ENCODE peak calls at places on chromosomes 1 and 21, in four cellular contexts. V is A549, E is GM12891, X is uterus. H is an unnamed sample.

GRCh38 chr1:117651616-117652015 is 45.8 kb downstream of the TENT5C start:
- DNase-seq in V (no peak), E (no peak), X (no peak), H (no peak)

GRCh38 chr21:37878946-37879660 is 37.2 kb downstream of the KCNJ6 start:
- DNase-seq in V (peak; percentile 28), E (no peak), X (no peak), H (peak; percentile 21)

GRCh38 chr1:13945856-13946255 is 245.9 kb downstream of the PRDM2 start:
- DNase-seq in V (no peak), E (no peak), X (no peak), H (no peak)

GRCh38 chr1:181918893-181919728 is 142.4 kb downstream of the ZNF648 start:
- DNase-seq in V (no peak), E (no peak), X (no peak), H (no peak)

GRCh38 chr1:19429611-19430010 is 55.7 kb downstream of the CAPZB start:
- DNase-seq in V (no peak), E (no peak), X (no peak), H (no peak)

GRCh38 chr1:171310661-171311087 is 3.3 kb upstream of the FMO4 start:
- DNase-seq in V (no peak), E (no peak), X (no peak), H (no peak)

GRCh38 chr21:28066051-28066450 is 926.6 kb downstream of the LTN1 start:
- DNase-seq in V (no peak), E (no peak), X (no peak), H (no peak)

GRCh38 chr1:179926494-179927205 is 28.0 kb upstream of the CEP350 start:
- DNase-seq in V (no peak), E (no peak), X (no peak), H (no peak)

GRCh38 chr1:82091729-82092128 is 291.0 kb downstream of the ADGRL2 start:
- DNase-seq in V (no peak), E (no peak), X (no peak), H (no peak)

GRCh38 chr1:36174716-36175115 is 18.8 kb downstream of the MAP7D1 start:
- DNase-seq in V (no peak), E (no peak), X (no peak), H (no peak)

GRCh38 chr1:204341380-204341779 is 18.3 kb downstream of the PLEKHA6 start:
- DNase-seq in V (no peak), E (no peak), X (no peak), H (no peak)

GRCh38 chr1:9927259-9927658 is 15.9 kb downstream of the LZIC start:
- DNase-seq in V (no peak), E (no peak), X (no peak), H (no peak)

GRCh38 chr1:24203404-24203803 is 16.3 kb upstream of the IFNLR1 start:
- DNase-seq in V (no peak), E (peak; percentile 52), X (no peak), H (no peak)

GRCh38 chr1:206890125-206890637 is 7.1 kb upstream of the IL24 start:
- DNase-seq in V (no peak), E (no peak), X (no peak), H (no peak)

GRCh38 chr1:42737257-42737656 is 2.8 kb downstream of the CLDN19 start:
- DNase-seq in V (no peak), E (no peak), X (no peak), H (no peak)

GRCh38 chr1:58013237-58013636 is 533.3 kb downstream of the OMA1 start:
- DNase-seq in V (no peak), E (no peak), X (no peak), H (no peak)

GRCh38 chr1:85078903-85079302 is 30.6 kb upstream of the MCOLN3 start:
- DNase-seq in V (no peak), E (no peak), X (no peak), H (no peak)

DNA sequence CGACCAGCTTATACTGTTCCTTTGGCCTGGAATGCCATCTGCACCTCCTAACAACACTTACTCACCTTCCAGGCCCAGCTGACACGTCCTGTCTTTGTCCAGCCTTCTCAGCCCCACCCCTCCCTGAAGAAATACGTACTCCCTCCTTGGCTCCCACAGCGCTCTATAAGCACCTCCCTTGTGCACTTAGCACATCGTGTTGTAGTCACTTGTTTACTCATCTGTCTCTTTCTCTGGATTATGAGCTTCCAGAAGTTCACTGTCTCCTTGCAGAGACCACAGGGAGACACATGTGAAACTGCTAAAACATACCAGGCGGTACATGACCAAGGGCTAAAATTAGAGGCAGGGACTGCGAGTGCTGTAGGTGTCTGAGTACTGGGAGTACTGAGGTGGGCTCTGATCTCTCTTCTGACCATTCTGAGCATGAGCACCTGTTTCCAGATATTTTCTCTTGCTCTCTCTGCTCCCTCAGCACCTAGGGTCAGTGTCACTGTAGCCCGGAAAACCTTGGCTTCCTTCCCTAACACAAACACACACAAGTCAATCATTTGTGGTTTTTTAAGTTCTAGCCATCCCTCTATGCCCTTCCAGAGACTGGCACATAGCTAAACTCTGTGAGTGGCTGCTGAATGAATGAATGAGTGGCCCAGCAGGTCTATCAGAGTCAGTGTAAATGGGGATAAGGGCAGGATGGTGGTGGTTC is 5.1 kb downstream of the DCST1 start:
- DNase-seq in V (no peak), E (no peak), X (no peak), H (no peak)
- TF ChIP-seq POLR2A in V (no peak), E (no peak), X (no peak), H (no peak)

GRCh38 chr1:45010855-45011811 is at the start of gene HECTD3:
- DNase-seq in V (peak; percentile 71), E (peak; percentile 77), X (peak; percentile 78), H (peak; percentile 68)
- TF ChIP-seq POLR2A in V (peak; percentile 51), E (peak; percentile 50), X (peak; percentile 48), H (peak; percentile 65)

DNA sequence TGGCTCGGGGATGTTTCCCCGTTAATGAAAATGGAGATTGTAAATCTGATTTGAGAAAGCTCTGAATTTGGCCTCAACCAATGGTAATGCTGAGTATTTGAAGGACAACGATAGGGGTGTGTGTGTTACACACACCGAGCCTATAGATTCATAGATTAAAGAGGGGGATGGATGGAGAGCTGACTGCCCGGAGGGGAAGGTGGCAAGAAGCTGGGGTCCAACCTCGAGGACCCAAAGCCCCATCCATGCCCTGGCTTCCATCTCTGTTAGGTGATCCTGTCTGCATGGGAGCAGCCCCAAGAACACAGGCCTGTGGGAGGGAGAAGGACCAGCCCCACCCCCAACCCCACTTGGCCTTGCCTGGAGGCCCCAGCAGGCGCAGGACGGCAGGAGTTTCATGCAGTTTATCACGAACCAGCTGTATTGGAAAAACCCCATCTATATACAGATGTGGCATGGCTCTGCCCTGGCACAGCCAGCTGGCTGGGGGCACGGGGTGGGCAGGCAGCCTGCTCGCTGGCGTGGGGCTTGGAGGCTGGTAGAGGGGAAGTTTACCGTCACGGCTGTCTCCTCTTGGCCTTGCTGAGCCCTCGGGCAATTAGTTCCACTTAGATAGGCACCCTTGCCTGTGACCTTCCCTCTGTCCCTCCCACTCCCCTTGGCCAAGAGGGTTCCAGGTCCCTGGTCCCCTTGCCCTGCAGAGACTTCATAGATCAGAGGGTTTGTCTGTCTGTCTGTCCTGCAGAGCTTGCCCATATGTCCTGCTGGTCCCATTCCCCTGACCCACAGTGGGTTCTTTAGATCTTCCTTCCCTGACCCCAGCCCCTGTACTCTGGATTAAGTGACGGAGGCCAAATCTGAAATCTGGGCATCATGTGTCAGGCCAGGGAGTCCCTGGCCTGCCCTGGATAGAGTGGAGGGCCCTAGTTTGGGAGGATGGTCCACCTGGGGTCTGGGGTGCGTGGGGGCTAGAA is 3.0 kb downstream of the HSPB7 start:
- DNase-seq in V (no peak), E (no peak), X (peak; percentile 90), H (no peak)
- TF ChIP-seq POLR2A in V (no peak), E (no peak), X (no peak), H (no peak)

GRCh38 chr1:109397451-109398342 is at the start of gene SORT1:
- DNase-seq in V (peak; percentile 53), E (peak; percentile 46), X (peak; percentile 85), H (peak; percentile 86)
- TF ChIP-seq POLR2A in V (peak; percentile 37), E (no peak), X (peak; percentile 64), H (peak; percentile 69)

GRCh38 chr1:6602669-6603423 is at the start of gene KLHL21:
- DNase-seq in V (peak; percentile 66), E (peak; percentile 82), X (peak; percentile 88), H (peak; percentile 66)

GRCh38 chr1:6601865-6602668 is 602 bp downstream of the KLHL21 start:
- DNase-seq in V (no peak), E (no peak), X (peak; percentile 56), H (no peak)

GRCh38 chr1:6601049-6601864 is 1.4 kb downstream of the KLHL21 start:
- DNase-seq in V (peak; percentile 77), E (no peak), X (peak; percentile 87), H (peak; percentile 86)

GRCh38 chr1:6603424-6603850 is 768 bp upstream of the KLHL21 start:
- DNase-seq in V (no peak), E (no peak), X (peak; percentile 71), H (no peak)

DNA sequence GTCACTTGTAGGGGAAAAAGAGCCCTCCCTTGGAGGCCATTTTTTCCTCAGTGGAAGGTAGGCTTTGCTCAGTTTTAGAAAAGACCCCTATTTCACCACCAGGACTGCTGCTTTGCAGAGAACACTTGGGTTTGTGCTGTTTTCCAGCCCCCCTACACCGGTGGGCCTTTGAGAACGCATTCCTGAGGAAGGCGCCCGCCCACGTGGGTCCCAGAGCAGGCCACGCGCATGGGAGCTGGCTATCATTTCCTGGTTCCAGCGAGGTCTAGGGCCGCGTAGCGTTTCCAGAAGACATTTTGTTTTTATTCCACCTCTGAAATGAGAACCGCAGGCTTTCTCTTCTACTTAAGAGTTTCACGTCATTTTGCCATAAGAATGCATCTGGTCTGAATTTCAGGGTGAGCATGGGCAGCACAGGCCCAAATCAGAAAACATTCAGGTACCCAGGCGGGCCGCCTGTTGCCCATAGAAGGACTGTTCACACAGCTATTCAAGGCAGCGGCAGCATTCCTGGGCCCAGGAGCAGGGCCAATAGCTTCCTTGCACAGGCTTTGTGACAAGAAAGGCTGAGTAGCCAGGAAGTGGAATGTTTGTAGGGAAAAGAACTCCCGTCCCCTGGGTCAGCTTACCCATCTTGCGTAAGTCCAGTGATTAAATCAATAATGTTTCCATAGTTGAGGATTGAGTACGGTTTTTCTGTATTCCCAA is 1.3 kb upstream of the KLHL21 start:
- DNase-seq in V (no peak), E (no peak), X (peak; percentile 81), H (no peak)
- TF ChIP-seq POLR2A in V (no peak), E (no peak), X (no peak), H (no peak)

GRCh38 chr1:201461193-201461657 is 7.8 kb downstream of the PHLDA3 start:
- DNase-seq in V (peak; percentile 84), E (no peak), X (peak; percentile 79), H (no peak)
- TF ChIP-seq POLR2A in V (no peak), E (no peak), X (no peak), H (peak; percentile 41)

GRCh38 chr1:11262171-11263049 is at the start of gene MTOR:
- DNase-seq in V (peak; percentile 94), E (peak; percentile 96), X (peak; percentile 99), H (peak; percentile 94)
- TF ChIP-seq POLR2A in V (peak; percentile 59), E (peak; percentile 59), X (peak; percentile 53), H (peak; percentile 59)

DNA sequence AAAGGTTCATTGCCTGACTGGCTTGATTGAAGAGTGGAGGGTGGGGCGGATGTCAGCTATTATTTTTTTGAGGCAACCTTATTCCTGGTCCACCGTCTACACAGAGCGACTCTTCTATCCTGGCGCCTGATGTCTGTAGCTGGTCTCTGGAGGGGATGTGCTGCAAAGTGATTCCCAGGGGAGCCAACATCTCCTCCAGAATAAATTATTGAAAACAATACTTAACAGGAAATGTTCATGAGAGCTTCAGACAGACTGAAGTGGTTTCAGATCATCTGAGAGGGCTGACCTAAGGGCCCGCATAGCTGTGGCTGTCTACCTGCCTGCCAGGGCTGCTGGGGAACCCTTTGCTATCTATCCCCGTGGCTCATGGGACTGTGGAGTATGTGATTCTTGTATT is 66.7 kb downstream of the TEX35 start:
- DNase-seq in V (no peak), E (no peak), X (no peak), H (no peak)
- TF ChIP-seq POLR2A in V (no peak), E (no peak), X (no peak), H (no peak)

H was measured in H54.